ENCODE peak calls at places on chromosomes 3 and 15, in four cellular contexts. Q is fibroblast of mammary gland, K is astrocyte of the spinal cord, E is mammary epithelial cell. Z is an unnamed sample.

GRCh38 chr3:52225452-52226228 is at the start of gene TLR9:
- DNase-seq in Q (no peak), K (no peak), E (no peak), Z (no peak)

GRCh38 chr3:63896332-63897034 is 15.7 kb downstream of the SCAANT1 start:
- DNase-seq in Q (no peak), K (no peak), E (no peak), Z (no peak)

GRCh38 chr15:80173022-80173759 is 20.4 kb downstream of the FAH start:
- DNase-seq in Q (peak), K (peak), E (peak), Z (peak)

GRCh38 chr3:114839476-114839875 is 307.6 kb downstream of the ZBTB20 start:
- DNase-seq in Q (peak), K (peak), E (no peak), Z (no peak)

GRCh38 chr15:47503884-47504283 is 213.4 kb upstream of the SEMA6D start:
- DNase-seq in Q (no peak), K (no peak), E (no peak), Z (no peak)

GRCh38 chr15:69609176-69609575 is 156.6 kb downstream of the RPLP1 start:
- DNase-seq in Q (peak), K (peak), E (peak), Z (peak)

GRCh38 chr3:128864351-128864811 is 15.0 kb upstream of the ACAD9 start:
- DNase-seq in Q (peak), K (no peak), E (no peak), Z (no peak)

GRCh38 chr3:122416966-122417365 is 1.1 kb upstream of the WDR5B start:
- DNase-seq in Q (peak), K (peak), E (no peak), Z (peak)

GRCh38 chr3:45549961-45550360 is 44.6 kb upstream of the LIMD1 start:
- DNase-seq in Q (peak), K (no peak), E (no peak), Z (no peak)

GRCh38 chr15:80207887-80208286 is 44.1 kb downstream of the CTXND1 start:
- DNase-seq in Q (peak), K (no peak), E (peak), Z (peak)

GRCh38 chr3:134080761-134081160 is 51.0 kb upstream of the SLCO2A1 start:
- DNase-seq in Q (no peak), K (no peak), E (no peak), Z (no peak)

GRCh38 chr3:146071636-146072035 is 89.3 kb downstream of the PLOD2 start:
- DNase-seq in Q (no peak), K (no peak), E (no peak), Z (no peak)

GRCh38 chr3:122912772-122913538 is 114.6 kb downstream of the SEMA5B start:
- DNase-seq in Q (no peak), K (no peak), E (no peak), Z (no peak)

GRCh38 chr3:15929944-15930571 is 132.3 kb upstream of the ANKRD28 start:
- DNase-seq in Q (no peak), K (no peak), E (no peak), Z (no peak)

GRCh38 chr15:73691398-73691797 is 7.2 kb downstream of the CD276 start:
- DNase-seq in Q (peak), K (peak), E (peak), Z (peak)

GRCh38 chr3:112734718-112735350 is 93.9 kb upstream of the CCDC80 start:
- DNase-seq in Q (peak), K (peak), E (peak), Z (peak)

GRCh38 chr3:98563661-98564281 is 29.6 kb downstream of the CPOX start:
- DNase-seq in Q (peak), K (peak), E (peak), Z (peak)

GRCh38 chr15:66955871-66956585 is 109.4 kb upstream of the SMAD3 start:
- DNase-seq in Q (peak), K (peak), E (peak), Z (no peak)

GRCh38 chr15:70357453-70357852 is 259.7 kb upstream of the TLE3 start:
- DNase-seq in Q (no peak), K (no peak), E (no peak), Z (no peak)

GRCh38 chr3:69389520-69390248 is 3.8 kb upstream of the FRMD4B start:
- DNase-seq in Q (no peak), K (no peak), E (peak), Z (no peak)

GRCh38 chr3:132773071-132773619 is 50.9 kb upstream of the NPHP3 start:
- DNase-seq in Q (peak), K (peak), E (peak), Z (no peak)

GRCh38 chr15:87033056-87033455 is 953.4 kb downstream of the AGBL1 start:
- DNase-seq in Q (no peak), K (no peak), E (no peak), Z (no peak)

GRCh38 chr3:169861871-169862270 is 7.9 kb downstream of the LRRC31 start:
- DNase-seq in Q (no peak), K (no peak), E (no peak), Z (no peak)

GRCh38 chr3:41900265-41900664 is 61.6 kb downstream of the ULK4 start:
- DNase-seq in Q (peak), K (peak), E (no peak), Z (no peak)

GRCh38 chr3:51384730-51385473 is at the start of gene MANF:
- DNase-seq in Q (peak), K (peak), E (peak), Z (peak)

GRCh38 chr15:88166330-88166993 is 90.1 kb downstream of the NTRK3 start:
- DNase-seq in Q (no peak), K (no peak), E (no peak), Z (no peak)

GRCh38 chr3:140910860-140911259 is 30.8 kb upstream of the SLC25A36 start:
- DNase-seq in Q (peak), K (peak), E (no peak), Z (no peak)

GRCh38 chr15:40338041-40338657 is 2.6 kb downstream of the CCDC9B start:
- DNase-seq in Q (peak), K (peak), E (peak), Z (peak)

GRCh38 chr3:173584834-173585831 is 187.6 kb downstream of the NLGN1 start:
- DNase-seq in Q (peak), K (peak), E (no peak), Z (peak)

GRCh38 chr15:37134699-37135131 is 34.4 kb upstream of the MEIS2 start:
- DNase-seq in Q (peak), K (peak), E (peak), Z (peak)

GRCh38 chr3:13818919-13819318 is 61.0 kb downstream of the WNT7A start:
- DNase-seq in Q (no peak), K (no peak), E (no peak), Z (no peak)

GRCh38 chr3:52879581-52879980 is 17.8 kb downstream of the STIMATE start:
- DNase-seq in Q (no peak), K (no peak), E (no peak), Z (no peak)

GRCh38 chr3:128438488-128439072 is 28.1 kb downstream of the DNAJB8 start:
- DNase-seq in Q (no peak), K (no peak), E (no peak), Z (no peak)

GRCh38 chr3:125383744-125384143 is 8.6 kb upstream of the ZNF148 start:
- DNase-seq in Q (no peak), K (no peak), E (no peak), Z (no peak)

GRCh38 chr3:37991109-37991508 is 523 bp downstream of the VILL start:
- DNase-seq in Q (no peak), K (no peak), E (no peak), Z (no peak)
- H3K4me3 ChIP-seq in Q (no peak), K (no peak), E (no peak), Z (no peak)

DNA sequence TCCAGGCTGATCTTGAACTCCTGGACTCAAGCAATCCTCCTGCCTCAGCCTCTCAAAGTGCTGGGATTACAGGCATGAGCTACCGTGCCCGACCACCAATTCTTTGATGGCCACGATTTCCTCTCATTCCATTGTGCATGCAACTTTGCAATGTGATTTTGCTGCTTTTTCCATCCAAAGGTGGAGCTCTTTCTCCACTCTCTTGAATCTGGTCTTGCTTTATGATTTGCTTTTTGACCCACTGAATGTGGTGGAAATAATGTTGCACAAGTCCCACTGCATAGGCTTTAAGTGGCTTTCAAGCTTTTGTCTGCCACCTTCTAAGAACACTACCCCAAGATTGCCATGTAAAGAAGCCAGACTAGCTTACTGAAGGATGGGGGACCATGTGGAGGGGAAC is 10.6 kb downstream of the RPS27L start:
- DNase-seq in Q (peak), K (peak), E (no peak), Z (peak)
- TF ChIP-seq CTCF in Q (peak), K (peak), E (no peak), Z (peak)

GRCh38 chr15:96170616-96171270 is 159.8 kb upstream of the NR2F2 start:
- DNase-seq in Q (no peak), K (no peak), E (no peak), Z (no peak)
- H3K4me3 ChIP-seq in Q (no peak), K (no peak), E (no peak), Z (no peak)

DNA sequence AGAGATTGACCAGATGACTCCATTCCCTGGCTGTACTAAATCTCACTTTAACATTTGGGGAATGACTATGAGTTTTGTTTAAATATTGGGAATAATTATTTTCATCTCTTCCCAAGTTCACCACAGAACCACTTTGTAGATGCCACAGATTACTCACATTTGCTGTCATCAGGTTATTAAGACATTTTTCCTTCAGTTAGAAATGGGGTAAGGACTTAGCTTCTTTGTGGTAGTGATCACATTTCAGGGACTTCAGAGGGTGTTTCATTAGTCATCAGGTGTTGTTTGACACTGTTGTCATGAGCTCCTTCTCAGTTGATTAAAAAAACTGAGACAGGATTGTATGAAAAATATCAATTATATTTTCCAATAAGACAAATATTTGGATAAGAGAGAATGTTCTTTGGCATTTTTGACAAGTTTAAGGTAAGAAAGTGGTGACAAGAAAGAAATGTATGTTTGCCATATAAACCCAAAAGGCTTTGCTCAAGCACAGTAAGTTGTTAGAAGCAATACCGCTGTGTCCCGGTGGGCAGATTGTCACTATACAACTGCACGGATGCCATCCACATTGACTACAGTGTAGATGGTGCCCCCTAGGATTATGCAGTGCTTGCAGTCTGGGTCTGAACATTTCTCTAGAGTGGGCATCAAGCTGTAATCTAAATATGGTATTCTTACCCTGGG is 22.3 kb downstream of the FBXL2 start:
- DNase-seq in Q (peak), K (peak), E (peak), Z (peak)
- TF ChIP-seq CTCF in Q (no peak), K (no peak), E (no peak), Z (no peak)

DNA sequence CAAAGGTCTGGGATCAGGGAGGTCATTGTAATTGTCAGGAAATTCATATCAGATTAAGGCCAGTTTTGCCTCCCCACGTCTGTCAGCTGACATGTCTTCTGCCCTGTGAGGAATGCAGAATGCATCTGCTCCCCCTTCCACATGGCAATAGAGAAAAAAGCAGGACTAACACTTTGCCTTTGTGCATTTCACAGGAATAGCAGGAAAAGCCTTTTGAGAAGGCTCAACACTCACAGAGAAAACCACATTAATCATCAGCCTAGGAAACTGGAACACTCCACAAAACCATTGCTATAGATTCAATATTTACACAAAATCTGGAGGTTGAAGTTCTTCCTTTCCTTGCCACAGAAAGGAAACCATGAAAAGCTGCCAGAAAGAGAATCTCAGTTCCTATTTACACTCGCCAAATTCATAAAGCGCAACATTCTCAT is 165.2 kb upstream of the HES1 start:
- DNase-seq in Q (no peak), K (peak), E (peak), Z (no peak)
- H3K4me3 ChIP-seq in Q (no peak), K (no peak), E (no peak), Z (no peak)

GRCh38 chr15:59642351-59642750 is 15.0 kb downstream of the GTF2A2 start:
- DNase-seq in Q (no peak), K (no peak), E (no peak), Z (no peak)
- TF ChIP-seq CTCF in Q (no peak), K (peak), E (no peak), Z (peak)

GRCh38 chr3:70803317-70803716 is 490.9 kb upstream of the MDFIC2 start:
- DNase-seq in Q (no peak), K (no peak), E (no peak), Z (no peak)

GRCh38 chr3:70808881-70809280 is 496.4 kb upstream of the MDFIC2 start:
- DNase-seq in Q (peak), K (no peak), E (no peak), Z (no peak)

GRCh38 chr3:70803891-70804290 is 491.5 kb upstream of the MDFIC2 start:
- DNase-seq in Q (no peak), K (no peak), E (no peak), Z (no peak)

GRCh38 chr3:70806556-70806955 is 494.1 kb upstream of the MDFIC2 start:
- DNase-seq in Q (no peak), K (no peak), E (peak), Z (no peak)

GRCh38 chr3:70805044-70805732 is 492.8 kb upstream of the MDFIC2 start:
- DNase-seq in Q (peak), K (peak), E (no peak), Z (peak)
- H3K4me3 ChIP-seq in Q (peak), K (no peak), E (no peak), Z (no peak)

DNA sequence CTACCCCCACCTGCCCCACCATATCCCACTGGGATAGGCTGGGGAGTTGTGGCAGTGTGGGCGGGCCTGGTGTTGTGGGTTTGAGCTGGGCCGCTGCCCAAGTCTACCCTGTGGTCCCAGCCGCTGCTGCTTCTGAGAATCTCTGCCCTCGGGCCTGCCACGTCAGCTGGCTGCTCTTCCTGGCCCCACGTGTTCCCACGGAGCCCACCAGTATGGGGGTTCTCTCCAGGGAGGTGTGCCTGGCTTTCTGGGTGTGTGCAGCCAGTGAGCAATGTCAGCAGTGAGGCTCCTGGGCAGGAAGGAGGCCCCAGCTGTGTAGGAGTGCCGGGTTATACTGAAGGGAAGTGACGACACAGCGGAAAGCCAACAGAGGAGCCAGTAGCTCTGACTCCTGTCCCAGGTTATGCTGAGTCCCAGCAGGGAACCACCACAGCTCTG is 10.5 kb downstream of the GNAI2 start:
- DNase-seq in Q (peak), K (peak), E (peak), Z (peak)
- TF ChIP-seq CTCF in Q (no peak), K (no peak), E (no peak), Z (no peak)

GRCh38 chr3:48561045-48561736 is 2.4 kb downstream of the UCN2 start:
- DNase-seq in Q (peak), K (peak), E (no peak), Z (peak)
- H3K4me3 ChIP-seq in Q (no peak), K (peak), E (no peak), Z (peak)

Z was measured in fibroblast of villous mesenchyme.